ENCODE peak calls at places on chromosome 4, in seven cellular contexts. One of them, this sample, is unnamed.

GRCh38 chr4:168531305-168531704 is 34.5 kb downstream of the PALLD start:
- DNase-seq in Peyer's patch: no peak
- DNase-seq in uterus: no peak
- DNase-seq in RWPE2: no peak
- DNase-seq in MM.1S: no peak
- DNase-seq in pancreas: no peak
- DNase-seq in fibroblast of lung: no peak
- DNase-seq in this sample: no peak

GRCh38 chr4:131547506-131547981 is 1601.5 kb upstream of the PCDH10 start:
- DNase-seq in Peyer's patch: no peak
- DNase-seq in uterus: no peak
- DNase-seq in RWPE2: no peak
- DNase-seq in MM.1S: peak; percentile 39
- DNase-seq in pancreas: no peak
- DNase-seq in fibroblast of lung: no peak
- DNase-seq in this sample: no peak

GRCh38 chr4:162943263-162943662 is 223.4 kb downstream of the NAF1 start:
- DNase-seq in Peyer's patch: no peak
- DNase-seq in uterus: no peak
- DNase-seq in RWPE2: no peak
- DNase-seq in MM.1S: no peak
- DNase-seq in pancreas: no peak
- DNase-seq in fibroblast of lung: no peak
- DNase-seq in this sample: no peak

GRCh38 chr4:94877973-94878372 is 120.2 kb downstream of the BMPR1B start:
- DNase-seq in Peyer's patch: no peak
- DNase-seq in uterus: no peak
- DNase-seq in RWPE2: no peak
- DNase-seq in MM.1S: no peak
- DNase-seq in pancreas: no peak
- DNase-seq in fibroblast of lung: peak; percentile 59
- DNase-seq in this sample: no peak

GRCh38 chr4:52051615-52052474 is 741 bp downstream of the SPATA18 start:
- DNase-seq in Peyer's patch: peak; percentile 69
- DNase-seq in uterus: peak; percentile 47
- DNase-seq in RWPE2: peak; percentile 94
- DNase-seq in MM.1S: no peak
- DNase-seq in pancreas: peak; percentile 69
- DNase-seq in fibroblast of lung: peak; percentile 89
- DNase-seq in this sample: peak; percentile 89

GRCh38 chr4:6582889-6583504 is 8.0 kb downstream of the MAN2B2 start:
- DNase-seq in Peyer's patch: no peak
- DNase-seq in uterus: no peak
- DNase-seq in RWPE2: no peak
- DNase-seq in MM.1S: peak; percentile 24
- DNase-seq in pancreas: no peak
- DNase-seq in fibroblast of lung: peak; percentile 32
- DNase-seq in this sample: no peak

GRCh38 chr4:183935355-183936005 is 30.4 kb downstream of the STOX2 start:
- DNase-seq in Peyer's patch: no peak
- DNase-seq in uterus: no peak
- DNase-seq in RWPE2: no peak
- DNase-seq in MM.1S: no peak
- DNase-seq in pancreas: no peak
- DNase-seq in fibroblast of lung: no peak
- DNase-seq in this sample: no peak

GRCh38 chr4:52824603-52825310 is 37.4 kb upstream of the RASL11B start:
- DNase-seq in Peyer's patch: no peak
- DNase-seq in uterus: no peak
- DNase-seq in RWPE2: no peak
- DNase-seq in MM.1S: no peak
- DNase-seq in pancreas: no peak
- DNase-seq in fibroblast of lung: peak; percentile 95
- DNase-seq in this sample: no peak

GRCh38 chr4:9765091-9765490 is 16.3 kb upstream of the DRD5 start:
- DNase-seq in Peyer's patch: peak; percentile 54
- DNase-seq in uterus: no peak
- DNase-seq in RWPE2: no peak
- DNase-seq in MM.1S: peak; percentile 32
- DNase-seq in pancreas: no peak
- DNase-seq in fibroblast of lung: peak; percentile 2
- DNase-seq in this sample: no peak

GRCh38 chr4:187814737-187815465 is 180.7 kb upstream of the ZFP42 start:
- DNase-seq in Peyer's patch: peak; percentile 47
- DNase-seq in uterus: no peak
- DNase-seq in RWPE2: no peak
- DNase-seq in MM.1S: no peak
- DNase-seq in pancreas: no peak
- DNase-seq in fibroblast of lung: peak; percentile 20
- DNase-seq in this sample: no peak
- H3K4me3 ChIP-seq in Peyer's patch: peak overlapping the region; percentile 23
- H3K4me3 ChIP-seq in uterus: no peak overlapping the region
- H3K4me3 ChIP-seq in RWPE2: peak overlapping the region; percentile 62
- H3K4me3 ChIP-seq in MM.1S: no peak overlapping the region
- H3K4me3 ChIP-seq in pancreas: no peak overlapping the region
- H3K4me3 ChIP-seq in fibroblast of lung: peak overlapping the region; percentile 20
- H3K4me3 ChIP-seq in this sample: no peak overlapping the region

GRCh38 chr4:105896984-105897760 is 1.9 kb downstream of the NPNT start:
- DNase-seq in Peyer's patch: no peak
- DNase-seq in uterus: no peak
- DNase-seq in RWPE2: no peak
- DNase-seq in MM.1S: peak; percentile 72
- DNase-seq in pancreas: no peak
- DNase-seq in fibroblast of lung: no peak
- DNase-seq in this sample: no peak
- H3K27me3 ChIP-seq in Peyer's patch: no peaks in the 10 kb centered on the region
- H3K27me3 ChIP-seq in uterus: no peaks in the 10 kb centered on the region
- H3K27me3 ChIP-seq in RWPE2: peaks cover 27% of the 10 kb centered on the region
- H3K27me3 ChIP-seq in MM.1S: no peaks in the 10 kb centered on the region
- H3K27me3 ChIP-seq in pancreas: no peaks in the 10 kb centered on the region
- H3K27me3 ChIP-seq in fibroblast of lung: peaks cover 36% of the 10 kb centered on the region
- H3K27me3 ChIP-seq in this sample: no peaks in the 10 kb centered on the region

DNA sequence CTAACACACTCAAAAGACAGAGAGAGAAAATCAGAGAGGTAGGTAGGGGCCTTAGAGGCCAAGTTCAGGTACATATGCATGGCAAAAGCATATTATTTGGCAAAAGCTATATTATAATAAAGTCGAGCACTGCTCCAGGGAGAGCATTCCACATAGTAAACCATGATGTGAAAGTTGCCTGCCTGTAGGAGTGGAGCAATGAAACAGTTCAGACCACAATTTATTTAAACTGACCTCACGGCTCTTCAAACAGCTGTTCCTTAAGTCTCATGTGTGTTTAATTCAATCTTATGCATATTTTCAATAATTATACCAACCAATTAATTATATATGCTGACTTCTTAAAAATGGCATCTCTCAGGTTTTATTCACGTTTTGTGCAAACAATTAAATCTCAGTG is 3.3 kb downstream of the RFC1 start:
- DNase-seq in Peyer's patch: no peak
- DNase-seq in uterus: no peak
- DNase-seq in RWPE2: no peak
- DNase-seq in MM.1S: no peak
- DNase-seq in pancreas: no peak
- DNase-seq in fibroblast of lung: peak; percentile 79
- DNase-seq in this sample: no peak
- H3K4me3 ChIP-seq in Peyer's patch: no peak overlapping the region
- H3K4me3 ChIP-seq in uterus: no peak overlapping the region
- H3K4me3 ChIP-seq in RWPE2: no peak overlapping the region
- H3K4me3 ChIP-seq in MM.1S: no peak overlapping the region
- H3K4me3 ChIP-seq in pancreas: no peak overlapping the region
- H3K4me3 ChIP-seq in fibroblast of lung: no peak overlapping the region
- H3K4me3 ChIP-seq in this sample: no peak overlapping the region

DNA sequence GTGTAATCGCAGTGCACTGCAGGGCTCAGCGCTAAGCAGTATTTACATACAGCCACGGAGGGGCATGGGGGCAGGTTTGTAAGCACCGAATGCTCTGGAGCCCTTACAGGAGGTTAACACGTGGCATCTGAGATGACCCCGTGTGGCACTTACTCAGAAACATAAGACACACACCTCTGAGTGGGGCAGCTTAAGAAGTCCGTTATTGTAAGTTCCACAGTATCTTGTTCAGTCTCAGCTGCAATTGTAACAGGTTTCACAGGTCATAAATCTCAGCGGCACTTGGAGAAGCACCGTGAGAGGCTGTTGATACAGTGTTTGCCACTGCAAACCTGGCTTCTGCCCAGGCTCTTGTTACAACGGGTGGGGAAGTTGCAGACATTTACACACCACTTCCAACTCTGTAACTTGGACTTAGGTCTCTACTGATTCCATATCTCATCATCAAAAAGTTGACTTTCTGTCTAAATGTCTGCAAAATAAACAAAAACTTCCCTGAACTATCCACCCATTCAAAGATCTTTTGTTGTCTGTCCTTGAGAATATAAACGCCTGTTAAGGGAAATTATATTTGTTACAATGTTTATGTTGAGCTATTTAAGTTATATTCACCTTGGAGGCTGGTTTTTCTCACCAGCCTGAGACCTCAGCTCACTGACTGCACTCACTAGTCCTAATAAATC is 10.3 kb downstream of the CPLX1 start:
- DNase-seq in Peyer's patch: peak; percentile 49
- DNase-seq in uterus: no peak
- DNase-seq in RWPE2: no peak
- DNase-seq in MM.1S: no peak
- DNase-seq in pancreas: no peak
- DNase-seq in fibroblast of lung: no peak
- DNase-seq in this sample: peak; percentile 35
- H3K27me3 ChIP-seq in Peyer's patch: no peaks in the 10 kb centered on the region
- H3K27me3 ChIP-seq in uterus: no peaks in the 10 kb centered on the region
- H3K27me3 ChIP-seq in RWPE2: peaks cover 27% of the 10 kb centered on the region
- H3K27me3 ChIP-seq in MM.1S: no peaks in the 10 kb centered on the region
- H3K27me3 ChIP-seq in pancreas: peaks cover 4% of the 10 kb centered on the region
- H3K27me3 ChIP-seq in fibroblast of lung: peaks cover 13% of the 10 kb centered on the region
- H3K27me3 ChIP-seq in this sample: no peaks in the 10 kb centered on the region

GRCh38 chr4:102819588-102820365 is 7.6 kb downstream of the UBE2D3 start:
- DNase-seq in Peyer's patch: no peak
- DNase-seq in uterus: no peak
- DNase-seq in RWPE2: no peak
- DNase-seq in MM.1S: no peak
- DNase-seq in pancreas: no peak
- DNase-seq in fibroblast of lung: peak; percentile 15
- DNase-seq in this sample: no peak
- H3K4me3 ChIP-seq in Peyer's patch: no peak overlapping the region
- H3K4me3 ChIP-seq in uterus: no peak overlapping the region
- H3K4me3 ChIP-seq in RWPE2: no peak overlapping the region
- H3K4me3 ChIP-seq in MM.1S: no peak overlapping the region
- H3K4me3 ChIP-seq in pancreas: no peak overlapping the region
- H3K4me3 ChIP-seq in fibroblast of lung: peak overlapping the region; percentile 26
- H3K4me3 ChIP-seq in this sample: no peak overlapping the region

GRCh38 chr4:71356924-71357663 is 18.3 kb downstream of the SLC4A4 start:
- DNase-seq in Peyer's patch: no peak
- DNase-seq in uterus: no peak
- DNase-seq in RWPE2: no peak
- DNase-seq in MM.1S: no peak
- DNase-seq in pancreas: no peak
- DNase-seq in fibroblast of lung: no peak
- DNase-seq in this sample: no peak
- H3K27me3 ChIP-seq in Peyer's patch: no peaks in the 10 kb centered on the region
- H3K27me3 ChIP-seq in uterus: no peaks in the 10 kb centered on the region
- H3K27me3 ChIP-seq in RWPE2: no peaks in the 10 kb centered on the region
- H3K27me3 ChIP-seq in MM.1S: no peaks in the 10 kb centered on the region
- H3K27me3 ChIP-seq in pancreas: no peaks in the 10 kb centered on the region
- H3K27me3 ChIP-seq in fibroblast of lung: no peaks in the 10 kb centered on the region
- H3K27me3 ChIP-seq in this sample: no peaks in the 10 kb centered on the region

DNA sequence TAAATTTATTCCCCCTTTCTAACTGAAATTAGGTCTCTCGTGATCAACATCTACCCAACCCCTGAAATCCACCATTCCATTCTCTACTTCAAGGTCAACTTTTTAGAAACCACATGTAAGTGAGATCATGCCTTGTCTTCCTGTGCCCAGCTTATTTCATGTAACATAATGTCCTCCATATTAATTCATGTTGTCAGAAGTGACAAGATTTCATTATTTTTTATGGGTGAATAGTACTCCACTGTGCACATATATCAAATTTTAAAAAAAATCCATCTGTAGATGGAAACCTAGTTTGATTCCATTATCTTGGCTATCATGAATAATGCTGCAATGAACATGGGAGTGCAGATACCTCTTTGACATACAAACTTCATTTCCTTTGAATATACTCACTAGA is 1.5 kb downstream of the PPID start:
- DNase-seq in Peyer's patch: no peak
- DNase-seq in uterus: no peak
- DNase-seq in RWPE2: no peak
- DNase-seq in MM.1S: no peak
- DNase-seq in pancreas: no peak
- DNase-seq in fibroblast of lung: no peak
- DNase-seq in this sample: no peak
- H3K4me3 ChIP-seq in Peyer's patch: peak overlapping the region; percentile 88
- H3K4me3 ChIP-seq in uterus: no peak overlapping the region
- H3K4me3 ChIP-seq in RWPE2: peak overlapping the region; percentile 87
- H3K4me3 ChIP-seq in MM.1S: peak overlapping the region; percentile 92
- H3K4me3 ChIP-seq in pancreas: no peak overlapping the region
- H3K4me3 ChIP-seq in fibroblast of lung: no peak overlapping the region
- H3K4me3 ChIP-seq in this sample: no peak overlapping the region

GRCh38 chr4:104465201-104465600 is 29.5 kb downstream of the CXXC4 start:
- DNase-seq in Peyer's patch: no peak
- DNase-seq in uterus: no peak
- DNase-seq in RWPE2: no peak
- DNase-seq in MM.1S: no peak
- DNase-seq in pancreas: no peak
- DNase-seq in fibroblast of lung: peak; percentile 84
- DNase-seq in this sample: no peak
- H3K27me3 ChIP-seq in Peyer's patch: no peaks in the 10 kb centered on the region
- H3K27me3 ChIP-seq in uterus: no peaks in the 10 kb centered on the region
- H3K27me3 ChIP-seq in RWPE2: no peaks in the 10 kb centered on the region
- H3K27me3 ChIP-seq in MM.1S: no peaks in the 10 kb centered on the region
- H3K27me3 ChIP-seq in pancreas: no peaks in the 10 kb centered on the region
- H3K27me3 ChIP-seq in fibroblast of lung: no peaks in the 10 kb centered on the region
- H3K27me3 ChIP-seq in this sample: no peaks in the 10 kb centered on the region

This sample was measured in aorta.